ENCODE peak calls at places on chromosomes 5 and 9, in ten cellular contexts. N is fibroblast of the aortic adventitia, Z is LNCaP clone FGC, C is RPMI8226, V is keratinocyte, J is fibroblast of mammary gland, G is astrocyte of the cerebellum, A is NCI-H2107, F is fibroblast of gingiva, Q is NCI-H2029 treated with DMSO at 0.1 percent for 48 hours. B is an unnamed sample.

GRCh38 chr9:91741529-91741928 is 208.5 kb downstream of the ROR2 start:
- DNase-seq in Z (no peak), A (no peak), F (peak; percentile 52), G (peak; percentile 11), V (no peak), C (no peak), Q (no peak), J (peak; percentile 84), N (peak; percentile 79), B (no peak)

GRCh38 chr5:9288234-9288633 is 257.6 kb downstream of the SEMA5A start:
- DNase-seq in C (no peak), J (no peak), N (no peak), A (no peak), G (no peak), V (no peak), Z (no peak), Q (no peak), F (no peak), B (no peak)

GRCh38 chr9:33433871-33434270 is 13.5 kb downstream of the AQP3 start:
- DNase-seq in F (no peak), Q (no peak), V (no peak), N (no peak), J (no peak), Z (no peak), G (no peak), A (no peak), C (no peak), B (no peak)

GRCh38 chr5:17282283-17283120 is 65.1 kb downstream of the BASP1 start:
- DNase-seq in V (no peak), A (no peak), Q (no peak), Z (no peak), F (no peak), J (no peak), G (no peak), C (peak; percentile 16), N (peak; percentile 6), B (no peak)

GRCh38 chr5:67061511-67061910 is 135.1 kb downstream of the CD180 start:
- DNase-seq in Z (no peak), V (peak; percentile 60), A (no peak), N (no peak), F (no peak), Q (no peak), C (no peak), G (no peak), J (no peak), B (no peak)

GRCh38 chr9:106921341-106921899 is 58.5 kb downstream of the ZNF462 start:
- DNase-seq in N (peak; percentile 89), Z (no peak), F (no peak), Q (peak; percentile 29), A (peak; percentile 46), G (peak; percentile 35), C (no peak), J (peak; percentile 77), V (no peak), B (peak; percentile 50)

GRCh38 chr9:4425358-4426045 is 64.8 kb upstream of the SLC1A1 start:
- DNase-seq in Q (no peak), Z (no peak), N (peak; percentile 34), G (no peak), J (peak; percentile 20), A (no peak), C (no peak), F (peak; percentile 42), V (no peak), B (no peak)

GRCh38 chr5:945691-946541 is 53.2 kb downstream of the TRIP13 start:
- DNase-seq in V (no peak), N (no peak), J (no peak), A (no peak), C (peak; percentile 82), F (no peak), G (peak; percentile 41), Q (no peak), Z (no peak), B (peak; percentile 61)

GRCh38 chr9:92897323-92897722 is 19.5 kb upstream of the ZNF484 start:
- DNase-seq in F (no peak), C (no peak), V (no peak), Q (no peak), A (no peak), J (no peak), N (no peak), Z (no peak), G (no peak), B (no peak)